ENCODE peak calls at places on chromosomes 3 and 15, in seven cellular contexts. F is upper lobe of right lung; W is CD4-positive, alpha-beta T cell; H is neuronal stem cell; J is MM.1S; R is CD8-positive, alpha-beta T cell; B is psoas muscle. N is an unnamed sample.

GRCh38 chr15:26032162-26032846 is 169.2 kb upstream of the ATP10A start:
- DNase-seq in F (no peak), W (no peak), H (no peak), J (no peak), R (no peak), B (no peak), N (no peak)

GRCh38 chr3:12180218-12180617 is 21.5 kb upstream of the TIMP4 start:
- DNase-seq in F (peak; percentile 89), W (no peak), H (no peak), J (no peak), R (no peak), B (peak; percentile 35), N (peak; percentile 86)

GRCh38 chr3:11924518-11924917 is 77.8 kb upstream of the TAMM41 start:
- DNase-seq in F (peak; percentile 1), W (no peak), H (no peak), J (no peak), R (no peak), B (no peak), N (no peak)

GRCh38 chr3:60609446-60609845 is 641.8 kb downstream of the FHIT start:
- DNase-seq in F (no peak), W (no peak), H (no peak), J (no peak), R (no peak), B (no peak), N (no peak)

GRCh38 chr15:97978408-97979130 is 18.1 kb downstream of the ARRDC4 start:
- DNase-seq in F (no peak), W (no peak), H (no peak), J (no peak), R (no peak), B (no peak), N (no peak)

GRCh38 chr3:177459397-177459796 is 262.1 kb upstream of the TBL1XR1 start:
- DNase-seq in F (no peak), W (no peak), H (no peak), J (no peak), R (no peak), B (no peak), N (no peak)

GRCh38 chr3:130865537-130865936 is 28.3 kb upstream of the ATP2C1 start:
- DNase-seq in F (no peak), W (no peak), H (no peak), J (no peak), R (no peak), B (no peak), N (no peak)

GRCh38 chr3:136995652-136996051 is 37.9 kb downstream of the IL20RB start:
- DNase-seq in F (no peak), W (no peak), H (no peak), J (no peak), R (no peak), B (no peak), N (no peak)

GRCh38 chr15:34610388-34610787 is 26.9 kb upstream of the GOLGA8B start:
- DNase-seq in F (no peak), W (no peak), H (no peak), J (peak; percentile 44), R (no peak), B (no peak), N (no peak)

GRCh38 chr15:72117448-72117697 is 577 bp downstream of the MYO9A start:
- DNase-seq in F (peak; percentile 94), W (peak; percentile 42), H (peak; percentile 71), J (peak; percentile 75), R (peak; percentile 43), B (peak; percentile 86), N (peak; percentile 93)

GRCh38 chr3:134350861-134351311 is 23.4 kb downstream of the AMOTL2 start:
- DNase-seq in F (no peak), W (no peak), H (no peak), J (no peak), R (no peak), B (peak; percentile 49), N (peak; percentile 63)

GRCh38 chr15:57881361-57881760 is 174.8 kb downstream of the POLR2M start:
- DNase-seq in F (no peak), W (no peak), H (no peak), J (no peak), R (no peak), B (no peak), N (no peak)

GRCh38 chr3:23493846-23494245 is 290.7 kb downstream of the UBE2E2 start:
- DNase-seq in F (no peak), W (no peak), H (no peak), J (no peak), R (no peak), B (no peak), N (no peak)

GRCh38 chr3:29275309-29275708 is 5.6 kb upstream of the RBMS3 start:
- DNase-seq in F (no peak), W (no peak), H (no peak), J (no peak), R (no peak), B (peak; percentile 19), N (no peak)

GRCh38 chr3:149813367-149814281 is 609 bp downstream of the RNF13 start:
- DNase-seq in F (peak; percentile 64), W (no peak), H (peak; percentile 55), J (peak; percentile 15), R (no peak), B (no peak), N (peak; percentile 48)

GRCh38 chr3:57003676-57004075 is 56.8 kb upstream of the SPATA12 start:
- DNase-seq in F (no peak), W (no peak), H (no peak), J (no peak), R (no peak), B (no peak), N (no peak)

GRCh38 chr3:40801276-40801675 is 276.5 kb downstream of the ZNF621 start:
- DNase-seq in F (no peak), W (no peak), H (no peak), J (no peak), R (no peak), B (no peak), N (no peak)

GRCh38 chr3:4988815-4989648 is 9.8 kb downstream of the BHLHE40 start:
- DNase-seq in F (no peak), W (no peak), H (no peak), J (no peak), R (no peak), B (peak; percentile 69), N (no peak)

GRCh38 chr15:94061041-94061440 is 170.3 kb upstream of the MCTP2 start:
- DNase-seq in F (no peak), W (no peak), H (no peak), J (no peak), R (no peak), B (no peak), N (no peak)

GRCh38 chr3:47932431-47932830 is 83.8 kb downstream of the MAP4 start:
- DNase-seq in F (no peak), W (no peak), H (no peak), J (no peak), R (no peak), B (no peak), N (no peak)

GRCh38 chr15:78540955-78541743 is 905 bp downstream of the PSMA4 start:
- DNase-seq in F (no peak), W (no peak), H (no peak), J (no peak), R (no peak), B (no peak), N (no peak)

GRCh38 chr3:177835917-177836316 is 638.6 kb upstream of the TBL1XR1 start:
- DNase-seq in F (no peak), W (no peak), H (no peak), J (no peak), R (no peak), B (no peak), N (no peak)

GRCh38 chr3:185353823-185354614 is 8.9 kb upstream of the MAP3K13 start:
- DNase-seq in F (no peak), W (peak; percentile 36), H (peak; percentile 80), J (peak; percentile 99), R (peak; percentile 48), B (peak; percentile 39), N (peak; percentile 85)

DNA sequence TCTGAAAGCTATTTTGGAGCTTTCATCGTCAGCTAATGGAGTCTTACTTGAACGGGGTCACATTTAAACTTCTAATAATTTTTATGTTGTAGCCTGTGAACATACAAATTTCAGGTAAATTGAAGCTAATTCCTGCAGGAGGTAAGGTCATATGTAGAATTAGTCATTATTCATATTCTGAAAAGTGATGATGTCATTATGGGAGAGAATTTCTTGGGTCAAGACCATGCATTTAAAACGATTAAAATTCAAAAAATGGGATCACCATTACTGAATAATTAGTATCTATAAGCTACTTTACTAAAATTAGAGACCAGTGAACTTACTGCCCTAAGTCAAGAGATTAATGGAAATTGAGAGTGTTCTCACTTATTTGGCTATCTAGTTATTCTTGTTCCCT is 120.4 kb downstream of the CHL1 start:
- DNase-seq in F (no peak), W (no peak), H (no peak), J (no peak), R (no peak), B (no peak), N (no peak)
- H3K9me3 ChIP-seq in F (no peaks in the 10 kb centered on the region), W (no peaks in the 10 kb centered on the region), H (no peaks in the 10 kb centered on the region), J (no peaks in the 10 kb centered on the region), R (no peaks in the 10 kb centered on the region), B (no peaks in the 10 kb centered on the region), N (no peaks in the 10 kb centered on the region)

DNA sequence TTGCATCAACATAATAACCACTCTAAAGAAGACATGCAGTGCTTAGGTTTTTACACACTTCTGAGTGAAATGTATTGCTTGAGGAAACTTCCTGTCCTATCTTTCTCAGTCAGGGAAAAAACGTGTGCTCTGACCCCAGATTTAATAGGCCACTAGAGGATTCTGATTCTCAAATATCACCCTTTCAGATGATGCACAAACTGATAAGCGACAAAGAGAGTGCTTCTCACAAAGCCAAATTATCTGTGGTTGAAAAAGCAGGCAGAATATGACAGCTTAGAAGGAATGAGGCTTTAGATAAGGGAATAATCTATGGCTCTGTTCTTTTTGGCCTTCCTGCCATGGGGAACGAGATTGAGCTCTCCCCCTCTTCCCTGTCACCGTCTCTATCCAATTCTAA is 583.4 kb upstream of the SGO1 start:
- DNase-seq in F (no peak), W (no peak), H (no peak), J (no peak), R (no peak), B (no peak), N (no peak)
- H3K9me3 ChIP-seq in F (no peaks in the 10 kb centered on the region), W (no peaks in the 10 kb centered on the region), H (no peaks in the 10 kb centered on the region), J (no peaks in the 10 kb centered on the region), R (no peaks in the 10 kb centered on the region), B (no peaks in the 10 kb centered on the region), N (no peaks in the 10 kb centered on the region)

DNA sequence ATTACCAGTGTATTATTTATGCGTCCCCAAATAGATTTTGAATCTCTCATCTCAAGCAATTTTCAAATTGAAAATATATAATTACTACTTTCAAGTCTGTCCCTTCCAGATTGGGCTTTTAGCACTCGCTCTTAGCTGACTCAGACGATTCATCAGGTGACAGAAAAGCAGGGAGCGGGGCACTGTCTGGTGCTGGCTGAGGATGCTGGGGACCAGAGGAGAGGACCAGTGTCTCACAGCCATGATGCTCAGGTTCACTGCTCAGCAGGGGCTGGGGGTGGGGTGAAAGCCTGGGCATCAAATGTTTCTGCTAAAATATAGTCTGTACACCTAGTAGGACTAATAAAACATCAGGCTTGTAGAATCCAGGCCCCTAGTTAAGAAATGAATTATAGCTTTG is 199.9 kb downstream of the GABRG3 start:
- DNase-seq in F (no peak), W (no peak), H (no peak), J (no peak), R (no peak), B (no peak), N (no peak)
- H3K9me3 ChIP-seq in F (no peaks in the 10 kb centered on the region), W (peaks cover 4% of the 10 kb centered on the region), H (no peaks in the 10 kb centered on the region), J (no peaks in the 10 kb centered on the region), R (no peaks in the 10 kb centered on the region), B (peaks cover under 1% of the 10 kb centered on the region), N (no peaks in the 10 kb centered on the region)

GRCh38 chr3:112437146-112438022 is 61.9 kb downstream of the BTLA start:
- DNase-seq in F (no peak), W (no peak), H (no peak), J (peak; percentile 69), R (no peak), B (no peak), N (no peak)
- H3K9me3 ChIP-seq in F (no peaks in the 10 kb centered on the region), W (no peaks in the 10 kb centered on the region), H (peaks cover 8% of the 10 kb centered on the region), J (no peaks in the 10 kb centered on the region), R (no peaks in the 10 kb centered on the region), B (no peaks in the 10 kb centered on the region), N (peaks cover 5% of the 10 kb centered on the region)

N was measured in upper lobe of left lung.